ENCODE peak calls at places on chromosomes 11 and 22, in four cellular contexts. W is HCT116, A is PC-9, N is esophagus squamous epithelium. U is an unnamed sample. For H3K4me1, the result is how much of the 10 kb centered on the place peaks cover.

GRCh38 chr11:111283945-111284481 is 14.3 kb upstream of the POU2AF3 start:
- DNase-seq in W (no peak), A (no peak), N (no peak), U (no peak)

GRCh38 chr11:58330861-58331260 is 28.0 kb downstream of the OR5B17 start:
- DNase-seq in N (no peak), W (no peak), A (no peak), U (no peak)

GRCh38 chr11:97883086-97883485 is 1137.7 kb upstream of the CNTN5 start:
- DNase-seq in N (no peak), W (no peak), A (no peak), U (no peak)

GRCh38 chr11:57874981-57875380 is 113.4 kb downstream of the CTNND1 start:
- DNase-seq in W (no peak), N (no peak), A (no peak), U (no peak)

GRCh38 chr11:86117706-86118050 is 48.8 kb upstream of the PICALM start:
- DNase-seq in A (no peak), N (no peak), W (no peak), U (no peak)

GRCh38 chr11:118010738-118011461 is 24.7 kb downstream of the IL10RA start:
- DNase-seq in A (no peak), N (no peak), W (no peak), U (no peak)

GRCh38 chr11:72983560-72983959 is 158.6 kb downstream of the FCHSD2 start:
- DNase-seq in N (no peak), A (no peak), W (no peak), U (no peak)

GRCh38 chr11:133906241-133906640 is 50.5 kb downstream of the IGSF9B start:
- DNase-seq in W (no peak), A (no peak), N (no peak), U (no peak)

GRCh38 chr11:16942342-16942741 is 71.9 kb downstream of the PLEKHA7 start:
- DNase-seq in A (no peak), N (no peak), W (no peak), U (no peak)

GRCh38 chr11:8593935-8594909 is at the start of gene STK33:
- DNase-seq in W (peak), A (peak), N (no peak), U (peak)

GRCh38 chr11:26753738-26754504 is 32.1 kb upstream of the SLC5A12 start:
- DNase-seq in A (peak), N (no peak), W (peak), U (peak)

GRCh38 chr11:6737872-6738466 is 33.8 kb downstream of the OR2AG2 start:
- DNase-seq in N (no peak), W (peak), A (peak), U (peak)

GRCh38 chr11:5242933-5243844 is 6.5 kb downstream of the HBG1 start:
- DNase-seq in N (no peak), W (no peak), A (no peak), U (no peak)

GRCh38 chr11:13008625-13009475 is at the start of gene RASSF10:
- DNase-seq in W (no peak), N (no peak), A (peak), U (peak)

GRCh38 chr11:122697636-122698167 is 42.2 kb downstream of the UBASH3B start:
- DNase-seq in N (no peak), A (peak), W (no peak), U (no peak)

GRCh38 chr11:92266821-92267220 is 42.2 kb downstream of the FAT3 start:
- DNase-seq in A (no peak), N (no peak), W (no peak), U (no peak)
- H3K4me1 ChIP-seq in A (under half), N (under half), W (under half), U (under half)

GRCh38 chr11:62882428-62882742 is 1.7 kb downstream of the SLC3A2 start:
- DNase-seq in W (no peak), A (no peak), N (no peak), U (no peak)
- H3K4me1 ChIP-seq in W (half or more), A (half or more), N (half or more), U (half or more)

GRCh38 chr22:46012182-46012880 is 35.4 kb upstream of the WNT7B start:
- DNase-seq in A (no peak), N (no peak), W (no peak), U (no peak)
- H3K4me1 ChIP-seq in A (under half), N (half or more), W (under half), U (under half)

GRCh38 chr22:21444701-21445436 is 22.3 kb upstream of the TMEM191C start:
- DNase-seq in N (no peak), W (no peak), A (no peak), U (no peak)
- H3K4me1 ChIP-seq in N (under half), W (under half), A (under half), U (under half)

U was measured in A549.